ENCODE peak calls at places on chromosomes 13 and 19, in six cellular contexts. U is breast epithelium; Q is AG04449; B is activated CD8-positive, alpha-beta memory T cell treated with anti-CD3 and anti-CD28 coated beads, Interleukin-2, amount 50 U/mL, for 4 hours; H is posterior cingulate gyrus; F is germinal center. A is an unnamed sample.
A peak's percentile ranks its signal among the peaks of the same experiment; 100 is the strongest.

GRCh38 chr19:16258440-16258903 is 60.8 kb downstream of the AP1M1 start:
- DNase-seq in U (no peak), Q (no peak), B (no peak), H (peak; percentile 17), F (no peak), A (peak; percentile 54)

GRCh38 chr19:39405261-39405912 is 1.3 kb upstream of the ZFP36 start:
- DNase-seq in U (no peak), Q (no peak), B (no peak), H (no peak), F (no peak), A (peak; percentile 18)

GRCh38 chr13:30869491-30869890 is 36.6 kb upstream of the MEDAG start:
- DNase-seq in U (no peak), Q (no peak), B (no peak), H (no peak), F (no peak), A (no peak)

GRCh38 chr19:391199-391557 is 17.8 kb downstream of the C2CD4C start:
- DNase-seq in U (no peak), Q (no peak), B (no peak), H (no peak), F (no peak), A (no peak)

GRCh38 chr13:43573787-43574562 is 212.8 kb downstream of the ENOX1 start:
- DNase-seq in U (no peak), Q (no peak), B (no peak), H (no peak), F (no peak), A (no peak)

GRCh38 chr13:77267362-77267761 is 59.5 kb downstream of the MYCBP2 start:
- DNase-seq in U (no peak), Q (no peak), B (no peak), H (no peak), F (no peak), A (no peak)

GRCh38 chr13:32881792-32882175 is 134.4 kb upstream of the KL start:
- DNase-seq in U (no peak), Q (no peak), B (no peak), H (no peak), F (no peak), A (no peak)

GRCh38 chr13:82976499-82976898 is 905.8 kb downstream of the SLITRK1 start:
- DNase-seq in U (no peak), Q (no peak), B (no peak), H (no peak), F (no peak), A (no peak)

GRCh38 chr13:85590231-85590931 is 208.8 kb downstream of the SLITRK6 start:
- DNase-seq in U (no peak), Q (no peak), B (no peak), H (no peak), F (no peak), A (no peak)

GRCh38 chr19:12786149-12786870 is 5.0 kb upstream of the JUNB start:
- DNase-seq in U (peak; percentile 87), Q (no peak), B (no peak), H (no peak), F (no peak), A (peak; percentile 85)

GRCh38 chr19:17289489-17289888 is 7.8 kb downstream of the ANKLE1 start:
- DNase-seq in U (no peak), Q (no peak), B (peak; percentile 31), H (peak; percentile 23), F (peak; percentile 91), A (peak; percentile 81)

GRCh38 chr19:53101518-53101917 is 1.7 kb downstream of the ZNF160 start:
- DNase-seq in U (no peak), Q (no peak), B (no peak), H (no peak), F (peak; percentile 14), A (no peak)

GRCh38 chr13:20295956-20296355 is 63.8 kb upstream of the GJB6 start:
- DNase-seq in U (no peak), Q (no peak), B (no peak), H (no peak), F (no peak), A (no peak)

GRCh38 chr13:98173431-98173921 is 3.6 kb downstream of the RNF113B start:
- DNase-seq in U (no peak), Q (peak; percentile 98), B (no peak), H (no peak), F (no peak), A (no peak)

GRCh38 chr13:33799950-33800592 is 17.9 kb upstream of the RFC3 start:
- DNase-seq in U (no peak), Q (peak; percentile 10), B (no peak), H (no peak), F (peak; percentile 9), A (no peak)

GRCh38 chr19:17337675-17338439 is 504 bp downstream of the GTPBP3 start:
- DNase-seq in U (no peak), Q (no peak), B (peak; percentile 38), H (no peak), F (peak; percentile 59), A (no peak)

GRCh38 chr19:50249636-50250035 is 46.2 kb downstream of the MYH14 start:
- DNase-seq in U (no peak), Q (no peak), B (no peak), H (no peak), F (no peak), A (no peak)

GRCh38 chr19:42306646-42307045 is 4.2 kb upstream of the PAFAH1B3 start:
- DNase-seq in U (no peak), Q (no peak), B (no peak), H (no peak), F (no peak), A (no peak)

GRCh38 chr13:73991384-73991783 is 142.8 kb downstream of the KLF12 start:
- DNase-seq in U (no peak), Q (no peak), B (no peak), H (no peak), F (peak; percentile 24), A (no peak)

GRCh38 chr19:29247912-29248311 is 35.0 kb upstream of the UQCRFS1 start:
- DNase-seq in U (no peak), Q (no peak), B (no peak), H (peak; percentile 23), F (no peak), A (no peak)

GRCh38 chr13:36453518-36453917 is 21.2 kb downstream of the CCNA1 start:
- DNase-seq in U (no peak), Q (no peak), B (no peak), H (no peak), F (no peak), A (no peak)

GRCh38 chr13:113876341-113877148 is 12.7 kb upstream of the GAS6 start:
- DNase-seq in U (no peak), Q (no peak), B (no peak), H (no peak), F (no peak), A (no peak)

GRCh38 chr13:38821753-38822551 is 135.1 kb downstream of the FREM2 start:
- DNase-seq in U (no peak), Q (no peak), B (no peak), H (peak; percentile 61), F (no peak), A (no peak)

GRCh38 chr13:93079294-93079693 is 147.3 kb upstream of the GPC6 start:
- DNase-seq in U (no peak), Q (no peak), B (no peak), H (no peak), F (no peak), A (no peak)

GRCh38 chr13:98004107-98004506 is 50.6 kb downstream of the IPO5 start:
- DNase-seq in U (no peak), Q (peak; percentile 41), B (no peak), H (no peak), F (no peak), A (no peak)

GRCh38 chr13:53822136-53822535 is 793.5 kb downstream of the OLFM4 start:
- DNase-seq in U (no peak), Q (no peak), B (no peak), H (no peak), F (no peak), A (no peak)

GRCh38 chr13:38819053-38819452 is 132.2 kb downstream of the FREM2 start:
- DNase-seq in U (no peak), Q (no peak), B (no peak), H (peak; percentile 52), F (no peak), A (no peak)

GRCh38 chr19:54427586-54427985 is 12.3 kb downstream of the TTYH1 start:
- DNase-seq in U (no peak), Q (no peak), B (no peak), H (no peak), F (no peak), A (no peak)

GRCh38 chr19:55197531-55197930 is 11.8 kb downstream of the PTPRH start:
- DNase-seq in U (no peak), Q (no peak), B (no peak), H (no peak), F (no peak), A (no peak)

GRCh38 chr19:45646345-45646698 is 7.1 kb upstream of the EML2 start:
- DNase-seq in U (no peak), Q (no peak), B (no peak), H (no peak), F (no peak), A (no peak)

GRCh38 chr19:10835089-10835753 is 791 bp downstream of the TMED1 start:
- DNase-seq in U (no peak), Q (no peak), B (no peak), H (no peak), F (no peak), A (peak; percentile 58)

GRCh38 chr13:114115191-114115671 is 17.2 kb downstream of the RASA3 start:
- DNase-seq in U (peak; percentile 48), Q (no peak), B (peak; percentile 25), H (no peak), F (no peak), A (peak; percentile 81)

GRCh38 chr19:41696402-41697197 is 8.5 kb upstream of the CEACAM7 start:
- DNase-seq in U (no peak), Q (no peak), B (peak; percentile 9), H (no peak), F (no peak), A (peak; percentile 53)

GRCh38 chr13:100636441-100636840 is 38.2 kb downstream of the TMTC4 start:
- DNase-seq in U (no peak), Q (no peak), B (no peak), H (peak; percentile 68), F (no peak), A (no peak)

GRCh38 chr13:72255908-72256307 is 388.9 kb upstream of the DACH1 start:
- DNase-seq in U (no peak), Q (no peak), B (no peak), H (peak; percentile 9), F (no peak), A (peak; percentile 27)

A was measured in left colon.